ENCODE peak calls at places on chromosomes 3 and 15, in six cellular contexts. A is chondrocyte, J is A549, D is breast epithelium, O is choroid plexus epithelial cell, V is IMR-90. G is an unnamed sample.

GRCh38 chr3:146390006-146390772 is 79.2 kb downstream of the PLSCR2 start:
- DNase-seq in A (no peak), J (no peak), D (no peak), O (no peak), V (no peak), G (peak)

GRCh38 chr3:171388537-171388936 is 71.7 kb downstream of the TNIK start:
- DNase-seq in A (no peak), J (no peak), D (no peak), O (no peak), V (no peak), G (no peak)

GRCh38 chr15:62059818-62060115 is 480 bp downstream of the VPS13C start:
- DNase-seq in A (no peak), J (peak), D (peak), O (peak), V (peak), G (peak)

GRCh38 chr15:39124155-39124924 is 456.5 kb upstream of the THBS1 start:
- DNase-seq in A (no peak), J (no peak), D (no peak), O (peak), V (peak), G (peak)

GRCh38 chr3:99579246-99579645 is 59.1 kb upstream of the COL8A1 start:
- DNase-seq in A (no peak), J (no peak), D (no peak), O (peak), V (peak), G (peak)

GRCh38 chr15:31203999-31204398 is 102.5 kb upstream of the TRPM1 start:
- DNase-seq in A (no peak), J (no peak), D (no peak), O (no peak), V (no peak), G (no peak)

GRCh38 chr3:5264093-5264610 is 76.6 kb downstream of the EDEM1 start:
- DNase-seq in A (no peak), J (no peak), D (no peak), O (peak), V (peak), G (no peak)

GRCh38 chr3:176469694-176470205 is 727.5 kb downstream of the TBL1XR1 start:
- DNase-seq in A (no peak), J (no peak), D (no peak), O (peak), V (no peak), G (peak)

GRCh38 chr3:42730294-42730693 is 27.7 kb upstream of the HHATL start:
- DNase-seq in A (no peak), J (no peak), D (peak), O (no peak), V (no peak), G (no peak)

GRCh38 chr3:112360574-112360973 is 27.6 kb downstream of the CD200 start:
- DNase-seq in A (no peak), J (no peak), D (no peak), O (peak), V (peak), G (peak)

GRCh38 chr15:85128636-85129035 is 147.0 kb downstream of the PDE8A start:
- DNase-seq in A (no peak), J (no peak), D (no peak), O (no peak), V (no peak), G (no peak)
- TF ChIP-seq CTCF in A (no peak), J (no peak), D (no peak), O (no peak), V (no peak), G (no peak)

GRCh38 chr3:134161817-134162396 is 88.8 kb downstream of the RYK start:
- DNase-seq in A (no peak), J (no peak), D (no peak), O (no peak), V (no peak), G (no peak)
- TF ChIP-seq CTCF in A (no peak), J (no peak), D (no peak), O (no peak), V (no peak), G (no peak)

DNA sequence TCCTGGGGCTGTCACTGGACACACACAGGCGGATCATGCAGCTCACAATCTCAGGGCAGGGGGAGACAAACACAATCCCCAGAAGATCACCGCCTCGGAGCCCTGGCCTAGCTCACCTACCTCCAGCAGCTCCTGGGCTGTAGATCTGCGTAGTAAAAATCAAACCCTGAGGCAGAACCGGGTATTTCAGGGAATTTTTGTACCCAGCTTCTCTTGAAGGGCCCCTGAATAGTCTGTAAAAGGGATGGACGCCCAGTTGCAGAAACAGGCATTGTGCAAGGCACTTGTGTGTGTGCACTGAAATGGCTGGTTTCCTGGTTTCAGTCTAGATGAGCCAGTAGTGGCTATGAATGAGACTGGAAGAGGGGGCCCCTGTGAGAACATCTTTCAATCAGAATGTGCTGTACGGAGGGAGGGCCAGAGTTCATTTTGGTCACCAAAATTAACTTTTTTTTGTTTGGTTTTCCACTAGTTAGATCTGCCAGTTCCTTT is 54.9 kb upstream of the RPL32 start:
- DNase-seq in A (peak), J (no peak), D (no peak), O (no peak), V (peak), G (no peak)
- TF ChIP-seq CTCF in A (peak), J (no peak), D (no peak), O (no peak), V (no peak), G (no peak)

DNA sequence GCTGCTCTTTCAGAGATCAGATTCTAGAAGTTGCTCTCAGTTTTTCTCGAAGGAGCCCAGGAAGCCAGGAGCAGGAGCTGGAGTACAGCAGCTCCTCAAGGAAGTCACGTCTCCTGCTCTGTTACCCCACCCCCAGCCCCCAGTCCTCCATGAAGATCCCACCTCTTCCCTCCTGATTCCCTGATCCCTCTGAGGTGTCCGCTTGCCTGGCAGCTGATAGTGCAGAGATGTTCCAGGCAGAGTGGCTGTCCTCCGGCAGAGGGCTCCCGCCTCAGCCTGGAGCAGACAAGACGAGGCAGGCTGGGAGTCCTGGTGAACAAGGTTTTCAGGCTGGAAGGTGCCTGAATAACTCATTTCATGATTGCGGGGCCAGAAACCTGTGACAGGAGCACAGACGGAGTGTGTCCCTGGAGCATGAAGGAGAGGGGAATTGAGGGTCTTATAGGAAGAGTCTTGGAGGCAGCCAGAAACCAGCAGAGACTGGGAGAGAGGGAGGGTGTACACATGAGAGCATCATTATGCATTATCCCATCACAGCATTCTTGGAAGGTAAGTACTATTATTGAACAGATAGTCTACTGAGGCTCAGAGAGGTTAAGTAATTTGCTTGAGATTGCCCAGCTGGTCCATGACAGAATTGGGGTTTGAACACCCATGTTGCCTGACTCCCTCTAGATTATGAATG is 1.2 kb downstream of the HRH1 start:
- DNase-seq in A (no peak), J (peak), D (peak), O (peak), V (peak), G (peak)
- TF ChIP-seq CTCF in A (peak), J (peak), D (peak), O (peak), V (peak), G (peak)

GRCh38 chr3:126571078-126571477 is 12.3 kb upstream of the C3orf22 start:
- DNase-seq in A (no peak), J (no peak), D (no peak), O (no peak), V (no peak), G (no peak)

GRCh38 chr3:126569390-126569975 is 10.8 kb upstream of the C3orf22 start:
- DNase-seq in A (no peak), J (no peak), D (no peak), O (no peak), V (no peak), G (no peak)

GRCh38 chr3:126570103-126570541 is 11.4 kb upstream of the C3orf22 start:
- DNase-seq in A (no peak), J (no peak), D (no peak), O (no peak), V (no peak), G (no peak)

GRCh38 chr3:126568776-126569342 is 10.1 kb upstream of the C3orf22 start:
- DNase-seq in A (no peak), J (no peak), D (no peak), O (no peak), V (no peak), G (no peak)

DNA sequence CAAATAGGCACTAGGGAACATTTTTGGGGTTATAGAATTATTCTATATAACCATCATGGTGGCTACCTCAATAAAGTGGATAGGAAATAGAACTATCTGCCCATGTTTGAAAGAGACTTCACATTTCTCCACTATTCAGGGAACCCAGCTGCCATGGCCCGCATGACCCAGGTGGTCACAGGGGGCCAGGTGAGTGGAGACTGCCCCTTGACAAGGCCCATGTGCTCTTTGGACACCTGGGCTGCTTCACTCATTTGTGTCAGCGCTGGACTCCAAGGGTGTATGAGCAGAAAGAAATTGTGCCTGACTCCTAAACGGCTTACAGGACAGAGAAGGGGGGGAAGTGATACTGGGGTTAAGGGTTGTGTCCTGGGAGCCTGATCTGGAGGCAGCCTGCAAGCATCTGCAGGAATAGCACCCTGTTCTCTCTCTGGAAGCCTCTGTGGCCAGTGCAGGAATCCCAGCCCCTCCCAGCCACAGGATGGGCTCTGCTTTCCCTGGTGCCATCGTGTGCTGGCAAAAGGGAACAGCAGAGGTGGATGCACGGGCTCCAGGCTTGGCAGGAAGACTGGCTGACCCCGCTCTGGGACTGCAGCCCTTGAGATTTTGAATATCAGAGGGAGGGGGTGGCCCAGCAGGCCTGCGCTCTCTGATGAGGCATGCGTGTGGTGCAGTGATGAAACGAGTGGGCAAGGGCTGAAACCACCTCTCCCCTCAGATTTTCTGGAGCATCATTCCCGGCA is 9.1 kb upstream of the C3orf22 start:
- DNase-seq in A (no peak), J (peak), D (peak), O (no peak), V (no peak), G (no peak)
- TF ChIP-seq CTCF in A (peak), J (no peak), D (no peak), O (no peak), V (no peak), G (no peak)